ENCODE peak calls at places on chromosomes 1 and 21, in five cellular contexts. One of them, this sample, is unnamed.

GRCh38 chr1:205590777-205591513 is 40.9 kb downstream of the ELK4 start:
- DNase-seq in thoracic aorta: no peak
- DNase-seq in AG09309: no peak
- DNase-seq in fibroblast of lung: no peak
- DNase-seq in tibial nerve: no peak
- DNase-seq in this sample: no peak

GRCh38 chr1:11488966-11489625 is 10.1 kb downstream of the DISP3 start:
- DNase-seq in thoracic aorta: no peak
- DNase-seq in AG09309: no peak
- DNase-seq in fibroblast of lung: no peak
- DNase-seq in tibial nerve: no peak
- DNase-seq in this sample: no peak

GRCh38 chr1:24929876-24930702 is at the start of gene RUNX3:
- DNase-seq in thoracic aorta: no peak
- DNase-seq in AG09309: no peak
- DNase-seq in fibroblast of lung: no peak
- DNase-seq in tibial nerve: no peak
- DNase-seq in this sample: no peak

GRCh38 chr1:35717911-35718476 is 690 bp downstream of the C1orf216 start:
- DNase-seq in thoracic aorta: no peak
- DNase-seq in AG09309: peak
- DNase-seq in fibroblast of lung: peak
- DNase-seq in tibial nerve: peak
- DNase-seq in this sample: peak

GRCh38 chr1:175839678-175840669 is 96.6 kb upstream of the TNR start:
- DNase-seq in thoracic aorta: no peak
- DNase-seq in AG09309: no peak
- DNase-seq in fibroblast of lung: no peak
- DNase-seq in tibial nerve: no peak
- DNase-seq in this sample: no peak

GRCh38 chr1:27116210-27116609 is 38.7 kb downstream of the SLC9A1 start:
- DNase-seq in thoracic aorta: no peak
- DNase-seq in AG09309: no peak
- DNase-seq in fibroblast of lung: no peak
- DNase-seq in tibial nerve: peak
- DNase-seq in this sample: no peak

GRCh38 chr1:34460193-34460592 is 283.5 kb downstream of the C1orf94 start:
- DNase-seq in thoracic aorta: no peak
- DNase-seq in AG09309: no peak
- DNase-seq in fibroblast of lung: no peak
- DNase-seq in tibial nerve: peak
- DNase-seq in this sample: no peak

GRCh38 chr1:234573711-234574299 is 36.2 kb downstream of the IRF2BP2 start:
- DNase-seq in thoracic aorta: no peak
- DNase-seq in AG09309: no peak
- DNase-seq in fibroblast of lung: no peak
- DNase-seq in tibial nerve: no peak
- DNase-seq in this sample: no peak

GRCh38 chr1:232463226-232463625 is 166.7 kb downstream of the SIPA1L2 start:
- DNase-seq in thoracic aorta: no peak
- DNase-seq in AG09309: no peak
- DNase-seq in fibroblast of lung: peak
- DNase-seq in tibial nerve: no peak
- DNase-seq in this sample: no peak

GRCh38 chr1:2466834-2467554 is 9.1 kb upstream of the PLCH2 start:
- DNase-seq in thoracic aorta: no peak
- DNase-seq in AG09309: no peak
- DNase-seq in fibroblast of lung: no peak
- DNase-seq in tibial nerve: no peak
- DNase-seq in this sample: no peak
- TF ChIP-seq CTCF in thoracic aorta: no peak
- TF ChIP-seq CTCF in AG09309: no peak
- TF ChIP-seq CTCF in fibroblast of lung: no peak
- TF ChIP-seq CTCF in tibial nerve: no peak
- TF ChIP-seq CTCF in this sample: no peak

DNA sequence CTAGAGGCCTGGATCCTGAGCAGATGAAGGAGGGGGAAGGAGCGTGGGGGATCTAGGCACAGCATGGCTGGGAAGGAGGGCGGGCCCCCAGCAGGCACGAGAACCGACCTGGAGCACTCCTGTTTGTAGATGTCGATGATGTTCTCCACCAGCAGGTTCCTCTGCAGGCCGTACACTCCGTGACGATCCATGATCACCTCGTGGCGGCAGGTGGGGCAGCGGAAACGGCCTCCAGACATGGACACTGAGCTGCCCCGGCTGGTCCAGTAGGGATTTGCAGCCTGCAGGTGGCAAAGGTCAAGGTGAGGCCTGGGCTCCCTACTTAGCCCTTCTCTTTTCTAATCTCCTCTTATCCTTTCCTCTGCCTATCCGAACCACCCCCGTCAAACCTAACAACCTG is 1.3 kb downstream of the TRIM63 start:
- DNase-seq in thoracic aorta: no peak
- DNase-seq in AG09309: no peak
- DNase-seq in fibroblast of lung: no peak
- DNase-seq in tibial nerve: no peak
- DNase-seq in this sample: no peak
- TF ChIP-seq CTCF in thoracic aorta: no peak
- TF ChIP-seq CTCF in AG09309: no peak
- TF ChIP-seq CTCF in fibroblast of lung: no peak
- TF ChIP-seq CTCF in tibial nerve: no peak
- TF ChIP-seq CTCF in this sample: no peak

GRCh38 chr1:214452152-214452806 is 99.1 kb downstream of the PTPN14 start:
- DNase-seq in thoracic aorta: no peak
- DNase-seq in AG09309: no peak
- DNase-seq in fibroblast of lung: no peak
- DNase-seq in tibial nerve: no peak
- DNase-seq in this sample: no peak
- TF ChIP-seq CTCF in thoracic aorta: no peak
- TF ChIP-seq CTCF in AG09309: no peak
- TF ChIP-seq CTCF in fibroblast of lung: no peak
- TF ChIP-seq CTCF in tibial nerve: no peak
- TF ChIP-seq CTCF in this sample: peak

GRCh38 chr21:45826733-45827692 is 154.6 kb upstream of the COL6A1 start:
- DNase-seq in thoracic aorta: no peak
- DNase-seq in AG09309: no peak
- DNase-seq in fibroblast of lung: no peak
- DNase-seq in tibial nerve: no peak
- DNase-seq in this sample: no peak
- TF ChIP-seq CTCF in thoracic aorta: no peak
- TF ChIP-seq CTCF in AG09309: no peak
- TF ChIP-seq CTCF in fibroblast of lung: no peak
- TF ChIP-seq CTCF in tibial nerve: no peak
- TF ChIP-seq CTCF in this sample: no peak

GRCh38 chr1:13469343-13469742 is 44.5 kb downstream of the LRRC38 start:
- DNase-seq in thoracic aorta: no peak
- DNase-seq in AG09309: no peak
- DNase-seq in fibroblast of lung: no peak
- DNase-seq in tibial nerve: peak
- DNase-seq in this sample: no peak
- TF ChIP-seq CTCF in thoracic aorta: no peak
- TF ChIP-seq CTCF in AG09309: no peak
- TF ChIP-seq CTCF in fibroblast of lung: no peak
- TF ChIP-seq CTCF in tibial nerve: no peak
- TF ChIP-seq CTCF in this sample: no peak

GRCh38 chr1:114093624-114094302 is 59.9 kb downstream of the SYT6 start:
- DNase-seq in thoracic aorta: no peak
- DNase-seq in AG09309: peak
- DNase-seq in fibroblast of lung: peak
- DNase-seq in tibial nerve: no peak
- DNase-seq in this sample: peak
- TF ChIP-seq CTCF in thoracic aorta: no peak
- TF ChIP-seq CTCF in AG09309: no peak
- TF ChIP-seq CTCF in fibroblast of lung: no peak
- TF ChIP-seq CTCF in tibial nerve: no peak
- TF ChIP-seq CTCF in this sample: peak

This sample was measured in HFFc6.